ENCODE peak calls at places on chromosomes 7 and 10, in seven cellular contexts. One of them, this sample, is unnamed.

GRCh38 chr7:124764847-124765400 is 668 bp downstream of the GPR37 start:
- DNase-seq in HT1080: peak
- DNase-seq in mesothelial cell of epicardium: peak
- DNase-seq in HuH-7.5: peak
- DNase-seq in NCI-H524: peak
- DNase-seq in GDM1: no peak
- DNase-seq in retina: no peak
- DNase-seq in this sample: no peak

GRCh38 chr10:128152741-128153583 is 26.7 kb upstream of the MKI67 start:
- DNase-seq in HT1080: no peak
- DNase-seq in NCI-H524: no peak
- DNase-seq in GDM1: no peak
- DNase-seq in HuH-7.5: no peak
- DNase-seq in mesothelial cell of epicardium: no peak
- DNase-seq in retina: peak
- DNase-seq in this sample: no peak

GRCh38 chr10:99874341-99875085 is 92.1 kb downstream of the ABCC2 start:
- DNase-seq in HT1080: no peak
- DNase-seq in GDM1: no peak
- DNase-seq in retina: no peak
- DNase-seq in NCI-H524: no peak
- DNase-seq in HuH-7.5: no peak
- DNase-seq in mesothelial cell of epicardium: no peak
- DNase-seq in this sample: no peak

GRCh38 chr7:156003220-156004162 is 191.2 kb upstream of the SHH start:
- DNase-seq in NCI-H524: no peak
- DNase-seq in retina: peak
- DNase-seq in GDM1: no peak
- DNase-seq in HT1080: no peak
- DNase-seq in HuH-7.5: no peak
- DNase-seq in mesothelial cell of epicardium: no peak
- DNase-seq in this sample: no peak

GRCh38 chr10:133159611-133159949 is 439 bp upstream of the KNDC1 start:
- DNase-seq in HT1080: no peak
- DNase-seq in GDM1: no peak
- DNase-seq in NCI-H524: no peak
- DNase-seq in HuH-7.5: no peak
- DNase-seq in mesothelial cell of epicardium: no peak
- DNase-seq in retina: peak
- DNase-seq in this sample: no peak

GRCh38 chr10:89921422-89921821 is 220.0 kb downstream of the KIF20B start:
- DNase-seq in mesothelial cell of epicardium: no peak
- DNase-seq in GDM1: no peak
- DNase-seq in HT1080: peak
- DNase-seq in HuH-7.5: no peak
- DNase-seq in NCI-H524: no peak
- DNase-seq in retina: no peak
- DNase-seq in this sample: no peak

GRCh38 chr7:35797311-35797710 is 3.5 kb upstream of the SEPTIN7 start:
- DNase-seq in mesothelial cell of epicardium: no peak
- DNase-seq in retina: no peak
- DNase-seq in GDM1: no peak
- DNase-seq in HT1080: no peak
- DNase-seq in NCI-H524: no peak
- DNase-seq in HuH-7.5: no peak
- DNase-seq in this sample: no peak

GRCh38 chr10:6950133-6950532 is 370.1 kb upstream of the PRKCQ start:
- DNase-seq in mesothelial cell of epicardium: no peak
- DNase-seq in GDM1: no peak
- DNase-seq in retina: no peak
- DNase-seq in NCI-H524: no peak
- DNase-seq in HuH-7.5: no peak
- DNase-seq in HT1080: no peak
- DNase-seq in this sample: no peak

GRCh38 chr7:36188266-36188665 is 35.2 kb downstream of the EEPD1 start:
- DNase-seq in HuH-7.5: no peak
- DNase-seq in NCI-H524: no peak
- DNase-seq in HT1080: no peak
- DNase-seq in GDM1: no peak
- DNase-seq in retina: no peak
- DNase-seq in mesothelial cell of epicardium: no peak
- DNase-seq in this sample: no peak

GRCh38 chr7:30212720-30213119 is 71.7 kb upstream of the ZNRF2 start:
- DNase-seq in mesothelial cell of epicardium: no peak
- DNase-seq in HuH-7.5: no peak
- DNase-seq in GDM1: no peak
- DNase-seq in NCI-H524: peak
- DNase-seq in HT1080: no peak
- DNase-seq in retina: peak
- DNase-seq in this sample: no peak

GRCh38 chr7:121166885-121167284 is 161.9 kb upstream of the WNT16 start:
- DNase-seq in HuH-7.5: no peak
- DNase-seq in HT1080: no peak
- DNase-seq in mesothelial cell of epicardium: no peak
- DNase-seq in GDM1: no peak
- DNase-seq in retina: no peak
- DNase-seq in NCI-H524: no peak
- DNase-seq in this sample: no peak

GRCh38 chr10:68239596-68240150 is 7.8 kb upstream of the ATOH7 start:
- DNase-seq in NCI-H524: no peak
- DNase-seq in GDM1: no peak
- DNase-seq in HuH-7.5: no peak
- DNase-seq in retina: no peak
- DNase-seq in HT1080: no peak
- DNase-seq in mesothelial cell of epicardium: no peak
- DNase-seq in this sample: no peak

GRCh38 chr10:88318803-88319202 is 264.3 kb downstream of the RNLS start:
- DNase-seq in NCI-H524: no peak
- DNase-seq in GDM1: peak
- DNase-seq in HT1080: peak
- DNase-seq in mesothelial cell of epicardium: no peak
- DNase-seq in HuH-7.5: no peak
- DNase-seq in retina: no peak
- DNase-seq in this sample: no peak